ENCODE peak calls at places on chromosomes 3 and 15, in five cellular contexts. I, N, J, T and A are unnamed samples.

GRCh38 chr3:169847896-169848295 is 21.8 kb downstream of the LRRC31 start:
- DNase-seq in T (peak; percentile 50), I (peak; percentile 71), J (no peak), N (no peak), A (no peak)

GRCh38 chr15:88232771-88233170 is 23.8 kb downstream of the NTRK3 start:
- DNase-seq in J (no peak), T (no peak), N (no peak), I (no peak), A (no peak)

GRCh38 chr3:30813734-30814133 is 80.7 kb downstream of the GADL1 start:
- DNase-seq in J (no peak), T (no peak), N (no peak), I (no peak), A (no peak)

GRCh38 chr15:52667597-52667996 is 11.6 kb downstream of the ATOSA start:
- DNase-seq in J (no peak), N (no peak), T (no peak), I (no peak), A (no peak)

GRCh38 chr3:101744811-101745210 is 20.4 kb downstream of the CEP97 start:
- DNase-seq in T (no peak), J (no peak), I (no peak), N (no peak), A (no peak)

GRCh38 chr3:11808231-11808630 is 38.5 kb downstream of the TAMM41 start:
- DNase-seq in N (no peak), T (peak; percentile 9), J (no peak), I (no peak), A (no peak)

GRCh38 chr15:60374628-60375081 is 23.1 kb downstream of the ANXA2 start:
- DNase-seq in N (no peak), J (no peak), I (no peak), T (no peak), A (no peak)

GRCh38 chr15:89105147-89105546 is 16.9 kb downstream of the ABHD2 start:
- DNase-seq in I (no peak), N (no peak), T (no peak), J (no peak), A (no peak)

GRCh38 chr3:15924914-15925313 is 127.1 kb upstream of the ANKRD28 start:
- DNase-seq in J (no peak), T (no peak), I (no peak), N (no peak), A (no peak)

GRCh38 chr15:39232512-39232911 is 348.4 kb upstream of the THBS1 start:
- DNase-seq in T (no peak), I (no peak), J (no peak), N (no peak), A (no peak)

GRCh38 chr3:185537369-185537970 is 14.9 kb downstream of the LIPH start:
- DNase-seq in T (peak; percentile 73), J (no peak), I (peak; percentile 77), N (peak; percentile 41), A (peak; percentile 50)

GRCh38 chr15:94231728-94232086 is 346 bp downstream of the MCTP2 start:
- DNase-seq in I (no peak), J (no peak), T (peak; percentile 49), N (no peak), A (peak; percentile 42)

GRCh38 chr3:117130222-117130621 is 420.6 kb downstream of the TUSC7 start:
- DNase-seq in N (no peak), J (no peak), I (no peak), T (no peak), A (no peak)

GRCh38 chr3:141303481-141304223 is 64.7 kb upstream of the ZBTB38 start:
- DNase-seq in J (no peak), N (no peak), I (peak; percentile 90), T (peak; percentile 60), A (peak; percentile 74)

GRCh38 chr3:124363451-124363850 is 366.8 kb upstream of the UMPS start:
- DNase-seq in J (no peak), I (no peak), T (no peak), N (no peak), A (no peak)

GRCh38 chr15:48946088-48946839 is 17.5 kb downstream of the SHC4 start:
- DNase-seq in N (no peak), J (no peak), I (no peak), T (no peak), A (no peak)

GRCh38 chr3:72299321-72299802 is 514.4 kb upstream of the PROK2 start:
- DNase-seq in I (no peak), J (no peak), N (no peak), T (no peak), A (no peak)

GRCh38 chr15:79170256-79170664 is 79.7 kb upstream of the RASGRF1 start:
- DNase-seq in T (no peak), J (no peak), N (peak; percentile 25), I (no peak), A (no peak)

GRCh38 chr15:92277776-92278175 is 115.9 kb upstream of the ST8SIA2 start:
- DNase-seq in I (peak; percentile 18), T (no peak), J (no peak), N (no peak), A (peak; percentile 32)

GRCh38 chr3:30680789-30681188 is 74.4 kb downstream of the TGFBR2 start:
- DNase-seq in J (no peak), T (no peak), I (no peak), N (peak; percentile 40), A (peak; percentile 46)

GRCh38 chr15:69225355-69226027 is 65.1 kb downstream of the GLCE start:
- DNase-seq in N (no peak), T (no peak), I (no peak), J (no peak), A (no peak)

GRCh38 chr3:72665701-72666443 is 182.4 kb downstream of the SHQ1 start:
- DNase-seq in T (peak; percentile 58), J (no peak), I (peak; percentile 88), N (no peak), A (peak; percentile 77)

GRCh38 chr3:151478376-151478702 is 17.5 kb upstream of the IGSF10 start:
- DNase-seq in I (no peak), T (no peak), N (no peak), J (no peak), A (no peak)

GRCh38 chr3:105066106-105066839 is 300.4 kb upstream of the ALCAM start:
- DNase-seq in I (no peak), T (no peak), N (no peak), J (no peak), A (no peak)

GRCh38 chr3:127847236-127847720 is 25.0 kb upstream of the MGLL start:
- DNase-seq in J (no peak), N (no peak), I (no peak), T (no peak), A (no peak)

GRCh38 chr3:175433026-175433668 is 574.0 kb downstream of the NAALADL2 start:
- DNase-seq in J (no peak), N (no peak), T (no peak), I (no peak), A (no peak)

GRCh38 chr15:62021991-62022600 is 38.2 kb downstream of the VPS13C start:
- DNase-seq in J (no peak), N (no peak), I (no peak), T (no peak), A (no peak)

DNA sequence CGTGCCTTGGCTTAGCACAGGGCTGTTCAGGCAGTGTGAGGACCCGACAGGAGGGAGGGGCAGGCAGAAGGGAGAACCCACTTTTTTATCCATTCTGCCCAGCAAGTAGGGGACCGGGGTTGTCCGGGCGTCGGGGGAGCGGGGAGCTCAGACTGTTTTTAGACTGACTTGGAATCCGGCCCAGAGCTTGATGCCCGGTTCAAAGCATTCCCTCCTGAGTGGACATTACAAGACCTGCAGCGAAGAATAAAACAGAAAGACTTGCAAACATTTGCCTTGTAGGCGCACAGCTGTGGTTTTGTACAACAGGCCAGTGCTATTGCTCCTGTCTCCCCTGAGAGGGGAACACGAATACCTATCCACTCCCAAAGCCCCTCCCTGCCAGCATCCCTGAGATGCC is 161.4 kb upstream of the HES1 start:
- DNase-seq in I (no peak), N (no peak), J (no peak), T (no peak), A (no peak)
- TF ChIP-seq CTCF in I (no peak), N (no peak), J (no peak), T (no peak), A (no peak)

DNA sequence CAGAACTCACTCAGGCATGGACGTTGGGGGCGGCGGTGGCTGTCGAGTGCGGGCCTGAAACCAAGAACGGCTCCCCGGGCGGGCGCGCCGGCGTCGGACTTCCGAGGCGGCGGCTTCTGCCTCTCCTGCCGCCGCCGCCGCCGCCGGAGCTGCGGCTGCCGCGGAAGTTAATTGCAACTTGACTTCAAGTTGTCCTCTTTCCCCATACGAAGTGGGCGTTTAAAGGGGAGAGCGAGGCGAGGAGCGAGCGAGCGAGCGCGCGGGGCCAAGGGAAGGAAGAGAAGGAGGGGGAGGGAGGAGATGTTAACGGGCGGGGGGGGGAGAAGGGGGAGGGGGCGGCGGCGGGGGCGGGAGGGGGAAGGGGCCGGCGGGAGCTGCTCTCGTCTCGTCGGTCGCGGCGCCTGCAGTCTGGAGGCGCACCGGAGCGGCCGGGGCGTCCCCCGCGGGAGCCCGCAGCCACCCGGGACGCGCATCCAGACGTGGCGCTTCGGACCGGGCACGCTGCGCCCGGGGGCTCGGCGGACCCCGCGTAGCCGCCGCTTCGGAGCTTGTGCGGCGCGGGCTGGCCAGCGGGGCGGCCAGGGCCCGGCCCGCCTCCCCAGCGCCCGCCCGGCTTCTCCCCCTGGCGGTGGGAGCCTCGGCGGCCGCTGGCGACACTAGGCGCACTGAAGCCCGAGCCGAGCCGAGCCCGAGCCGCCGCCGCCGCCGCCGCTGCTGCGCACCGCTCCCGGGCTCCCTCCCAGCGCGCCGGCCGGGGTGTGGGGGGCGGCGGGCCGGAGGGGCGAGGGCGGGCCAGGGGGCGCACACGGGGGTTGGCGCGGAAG is 19.7 kb upstream of the SATB1 start:
- DNase-seq in N (peak; percentile 68), I (peak; percentile 77), J (no peak), T (peak; percentile 77), A (peak; percentile 83)
- TF ChIP-seq CTCF in N (peak; percentile 59), I (peak; percentile 49), J (no peak), T (no peak), A (no peak)

DNA sequence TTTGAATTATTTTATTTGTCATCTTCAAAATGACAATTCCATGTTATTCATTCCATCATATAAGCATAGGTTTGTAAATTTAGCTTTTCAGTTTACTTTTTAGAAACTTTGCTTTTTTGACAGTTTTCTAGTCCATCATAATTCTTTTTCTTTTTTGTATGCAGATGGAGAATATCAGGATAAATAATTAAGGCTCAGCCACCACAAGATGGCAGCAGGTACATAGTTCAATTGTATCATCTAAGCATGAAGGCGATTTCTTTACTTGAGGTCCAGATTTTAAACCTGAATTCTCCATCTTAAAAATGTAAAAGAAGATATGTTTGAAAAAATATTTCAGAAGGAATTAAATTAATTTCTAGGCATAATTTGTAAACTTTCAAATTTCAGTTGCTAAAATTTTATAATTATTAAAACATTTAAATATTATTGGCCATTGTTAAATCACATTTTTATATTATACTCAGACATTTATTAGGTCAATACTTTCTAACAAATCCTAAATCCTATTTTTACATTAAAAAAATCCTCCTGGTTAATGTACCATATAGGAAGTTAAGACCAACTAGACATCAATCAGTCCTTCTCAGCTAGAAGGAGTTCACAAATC is 15.1 kb downstream of the PLSCR5 start:
- DNase-seq in I (peak; percentile 73), J (no peak), T (peak; percentile 12), N (no peak), A (peak; percentile 48)
- TF ChIP-seq CTCF in I (peak; percentile 25), J (peak; percentile 58), T (peak; percentile 41), N (peak; percentile 67), A (peak; percentile 31)

DNA sequence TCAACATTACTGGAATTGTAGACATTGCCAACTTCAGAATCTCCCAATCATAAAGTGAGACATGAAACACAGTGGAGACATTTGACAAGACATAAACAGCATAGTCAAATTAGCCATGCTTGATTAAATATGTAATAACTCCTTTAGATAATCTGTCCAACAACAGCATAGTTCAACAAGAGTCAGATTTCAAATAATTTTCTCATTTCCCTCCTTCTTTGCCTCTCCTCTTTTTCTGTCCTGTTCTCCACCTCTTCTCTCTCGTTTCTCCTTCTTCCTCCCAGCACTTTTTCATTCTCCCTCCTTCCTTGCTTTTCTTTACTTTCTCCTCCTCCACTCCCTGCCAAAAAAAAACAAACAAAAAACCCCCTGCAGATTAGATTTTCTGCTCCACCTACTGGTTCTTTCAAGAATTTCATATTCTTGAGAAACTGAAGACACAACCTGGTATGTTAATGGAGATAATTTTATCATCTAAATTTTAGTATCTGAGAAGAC is 20.1 kb downstream of the CPOX start:
- DNase-seq in I (no peak), N (no peak), T (no peak), J (no peak), A (no peak)
- TF ChIP-seq CTCF in I (no peak), N (peak; percentile 39), T (peak; percentile 25), J (peak; percentile 24), A (peak; percentile 87)